ENCODE peak calls at places on chromosomes 6 and 20, in seven cellular contexts. J is aorta; A is GDM1; B is activated naive CD4-positive, alpha-beta T cell treated with anti-CD3 and anti-CD28 coated beads, Interleukin-2, amount 10 ng/mL, durations not matched to agents 7 days and 5 days; G is SK-MEL-5; X is mesothelial cell of epicardium; O is WERI-Rb-1. D is an unnamed sample.

GRCh38 chr6:63452117-63452516 is 120.2 kb upstream of the LOC128125822 start:
- DNase-seq in O (no peak), G (no peak), B (no peak), A (no peak), X (no peak), J (no peak), D (no peak)

GRCh38 chr6:35610830-35611229 is 77.9 kb downstream of the FKBP5 start:
- DNase-seq in J (no peak), B (no peak), O (no peak), X (no peak), G (no peak), A (no peak), D (no peak)

GRCh38 chr20:34637245-34638185 is 39.4 kb downstream of the PIGU start:
- DNase-seq in A (no peak), G (peak), O (no peak), X (no peak), J (no peak), B (no peak), D (peak)

GRCh38 chr6:105783333-105783945 is 302.7 kb upstream of the PRDM1 start:
- DNase-seq in G (no peak), J (no peak), O (no peak), B (no peak), X (no peak), A (no peak), D (no peak)

GRCh38 chr6:107841265-107841650 is 17.1 kb upstream of the SCML4 start:
- DNase-seq in B (no peak), G (no peak), O (no peak), X (no peak), A (no peak), J (no peak), D (no peak)

GRCh38 chr6:15443119-15443518 is 197.2 kb downstream of the JARID2 start:
- DNase-seq in B (no peak), G (no peak), A (no peak), O (no peak), J (no peak), X (no peak), D (peak)

GRCh38 chr20:3398681-3399252 is 8.7 kb downstream of the DNAAF9 start:
- DNase-seq in B (no peak), O (no peak), X (no peak), A (no peak), J (no peak), G (no peak), D (peak)

GRCh38 chr20:3158968-3159431 is 665 bp downstream of the FASTKD5 start:
- DNase-seq in X (no peak), O (no peak), A (no peak), G (no peak), B (no peak), J (no peak), D (peak)

GRCh38 chr20:32600681-32601237 is 15.6 kb upstream of the NOL4L start:
- DNase-seq in G (no peak), O (no peak), J (no peak), B (no peak), A (no peak), X (no peak), D (no peak)

GRCh38 chr6:17987576-17988421 is at the start of gene KIF13A:
- DNase-seq in G (peak), A (peak), O (peak), X (peak), B (peak), J (peak), D (peak)

GRCh38 chr6:12538881-12539357 is 177.6 kb upstream of the PHACTR1 start:
- DNase-seq in G (no peak), X (no peak), O (no peak), A (no peak), B (no peak), J (peak), D (peak)

GRCh38 chr20:54267510-54268003 is 59.7 kb downstream of the PFDN4 start:
- DNase-seq in B (no peak), J (no peak), A (no peak), O (no peak), G (peak), X (no peak), D (peak)

GRCh38 chr6:106084106-106084963 is 1.8 kb upstream of the PRDM1 start:
- DNase-seq in O (peak), J (no peak), X (no peak), G (peak), B (no peak), A (peak), D (peak)

GRCh38 chr6:57221191-57221935 is 744 bp downstream of the RAB23 start:
- DNase-seq in B (peak), O (peak), J (peak), A (peak), G (peak), X (peak), D (peak)

GRCh38 chr6:15472626-15473025 is 190.2 kb downstream of the DTNBP1 start:
- DNase-seq in A (no peak), X (no peak), B (no peak), J (no peak), G (peak), O (no peak), D (no peak)

GRCh38 chr6:35062676-35063574 is 78.2 kb downstream of the TCP11 start:
- DNase-seq in J (peak), A (no peak), O (no peak), G (no peak), B (no peak), X (no peak), D (no peak)